ENCODE peak calls at places on chromosomes 11 and 22, in five cellular contexts. One of them, this sample, is unnamed.

GRCh38 chr22:48750826-48751440 is 1076.7 kb downstream of the BRD1 start:
- DNase-seq in mammary epithelial cell: no peak
- DNase-seq in glutamatergic neuron: no peak
- DNase-seq in BJ: no peak
- DNase-seq in lower leg skin: peak
- DNase-seq in this sample: no peak

GRCh38 chr11:110093407-110094297 is 460 bp downstream of the ZC3H12C start:
- DNase-seq in mammary epithelial cell: peak
- DNase-seq in glutamatergic neuron: peak
- DNase-seq in BJ: no peak
- DNase-seq in lower leg skin: peak
- DNase-seq in this sample: no peak

GRCh38 chr11:134276396-134277175 is 407 bp downstream of the GLB1L3 start:
- DNase-seq in mammary epithelial cell: no peak
- DNase-seq in glutamatergic neuron: peak
- DNase-seq in BJ: no peak
- DNase-seq in lower leg skin: no peak
- DNase-seq in this sample: no peak

GRCh38 chr11:74673956-74674355 is 57.3 kb downstream of the CHRDL2 start:
- DNase-seq in mammary epithelial cell: peak
- DNase-seq in glutamatergic neuron: no peak
- DNase-seq in BJ: no peak
- DNase-seq in lower leg skin: no peak
- DNase-seq in this sample: no peak

GRCh38 chr11:10257478-10257877 is 36.5 kb downstream of the SBF2 start:
- DNase-seq in mammary epithelial cell: no peak
- DNase-seq in glutamatergic neuron: no peak
- DNase-seq in BJ: no peak
- DNase-seq in lower leg skin: no peak
- DNase-seq in this sample: no peak

GRCh38 chr22:20803696-20804324 is 29.9 kb downstream of the SERPIND1 start:
- DNase-seq in mammary epithelial cell: no peak
- DNase-seq in glutamatergic neuron: peak
- DNase-seq in BJ: no peak
- DNase-seq in lower leg skin: no peak
- DNase-seq in this sample: peak

GRCh38 chr22:22022977-22023534 is 40.5 kb upstream of the TOP3B start:
- DNase-seq in mammary epithelial cell: no peak
- DNase-seq in glutamatergic neuron: no peak
- DNase-seq in BJ: no peak
- DNase-seq in lower leg skin: no peak
- DNase-seq in this sample: no peak

GRCh38 chr11:83249972-83250593 is 36.1 kb downstream of the CCDC90B start:
- DNase-seq in mammary epithelial cell: peak
- DNase-seq in glutamatergic neuron: no peak
- DNase-seq in BJ: no peak
- DNase-seq in lower leg skin: no peak
- DNase-seq in this sample: peak

GRCh38 chr11:22177186-22177585 is 15.7 kb upstream of the ANO5 start:
- DNase-seq in mammary epithelial cell: no peak
- DNase-seq in glutamatergic neuron: no peak
- DNase-seq in BJ: no peak
- DNase-seq in lower leg skin: no peak
- DNase-seq in this sample: no peak

GRCh38 chr11:128695539-128696221 is 1.8 kb downstream of the FLI1 start:
- DNase-seq in mammary epithelial cell: no peak
- DNase-seq in glutamatergic neuron: no peak
- DNase-seq in BJ: no peak
- DNase-seq in lower leg skin: peak
- DNase-seq in this sample: no peak

GRCh38 chr11:87037450-87038234 is at the start of gene TMEM135:
- DNase-seq in mammary epithelial cell: peak
- DNase-seq in glutamatergic neuron: peak
- DNase-seq in BJ: peak
- DNase-seq in lower leg skin: peak
- DNase-seq in this sample: peak

GRCh38 chr11:13997881-13998280 is 35.4 kb downstream of the SPON1 start:
- DNase-seq in mammary epithelial cell: no peak
- DNase-seq in glutamatergic neuron: no peak
- DNase-seq in BJ: no peak
- DNase-seq in lower leg skin: no peak
- DNase-seq in this sample: no peak

GRCh38 chr11:123505546-123506299 is 75.7 kb downstream of the GRAMD1B start:
- DNase-seq in mammary epithelial cell: no peak
- DNase-seq in glutamatergic neuron: peak
- DNase-seq in BJ: no peak
- DNase-seq in lower leg skin: no peak
- DNase-seq in this sample: no peak

GRCh38 chr22:31099386-31099785 is 8.0 kb downstream of the SELENOM start:
- DNase-seq in mammary epithelial cell: no peak
- DNase-seq in glutamatergic neuron: no peak
- DNase-seq in BJ: no peak
- DNase-seq in lower leg skin: no peak
- DNase-seq in this sample: no peak

GRCh38 chr11:32400670-32401369 is 34.5 kb downstream of the WT1 start:
- DNase-seq in mammary epithelial cell: no peak
- DNase-seq in glutamatergic neuron: no peak
- DNase-seq in BJ: no peak
- DNase-seq in lower leg skin: no peak
- DNase-seq in this sample: no peak

GRCh38 chr22:23178512-23179254 is 1.6 kb upstream of the BCR start:
- DNase-seq in mammary epithelial cell: peak
- DNase-seq in glutamatergic neuron: peak
- DNase-seq in BJ: no peak
- DNase-seq in lower leg skin: peak
- DNase-seq in this sample: peak

GRCh38 chr11:12287374-12288211 is 89.8 kb upstream of the PARVA start:
- DNase-seq in mammary epithelial cell: peak
- DNase-seq in glutamatergic neuron: peak
- DNase-seq in BJ: peak
- DNase-seq in lower leg skin: peak
- DNase-seq in this sample: peak
- TF ChIP-seq CTCF in mammary epithelial cell: peak
- TF ChIP-seq CTCF in glutamatergic neuron: peak
- TF ChIP-seq CTCF in BJ: peak
- TF ChIP-seq CTCF in lower leg skin: no peak
- TF ChIP-seq CTCF in this sample: peak

GRCh38 chr11:846496-847098 is 3.9 kb downstream of the TSPAN4 start:
- DNase-seq in mammary epithelial cell: peak
- DNase-seq in glutamatergic neuron: no peak
- DNase-seq in BJ: no peak
- DNase-seq in lower leg skin: no peak
- DNase-seq in this sample: no peak

GRCh38 chr11:843086-843704 is 543 bp downstream of the TSPAN4 start:
- DNase-seq in mammary epithelial cell: no peak
- DNase-seq in glutamatergic neuron: no peak
- DNase-seq in BJ: no peak
- DNase-seq in lower leg skin: no peak
- DNase-seq in this sample: no peak

GRCh38 chr11:845872-846271 is 3.2 kb downstream of the TSPAN4 start:
- DNase-seq in mammary epithelial cell: no peak
- DNase-seq in glutamatergic neuron: no peak
- DNase-seq in BJ: no peak
- DNase-seq in lower leg skin: no peak
- DNase-seq in this sample: no peak

GRCh38 chr11:843818-844692 is 1.4 kb downstream of the TSPAN4 start:
- DNase-seq in mammary epithelial cell: peak
- DNase-seq in glutamatergic neuron: no peak
- DNase-seq in BJ: peak
- DNase-seq in lower leg skin: peak
- DNase-seq in this sample: peak

GRCh38 chr11:844693-845644 is 2.3 kb downstream of the TSPAN4 start:
- DNase-seq in mammary epithelial cell: no peak
- DNase-seq in glutamatergic neuron: peak
- DNase-seq in BJ: peak
- DNase-seq in lower leg skin: peak
- DNase-seq in this sample: peak
- TF ChIP-seq CTCF in mammary epithelial cell: no peak
- TF ChIP-seq CTCF in glutamatergic neuron: no peak
- TF ChIP-seq CTCF in BJ: no peak
- TF ChIP-seq CTCF in lower leg skin: no peak
- TF ChIP-seq CTCF in this sample: no peak

DNA sequence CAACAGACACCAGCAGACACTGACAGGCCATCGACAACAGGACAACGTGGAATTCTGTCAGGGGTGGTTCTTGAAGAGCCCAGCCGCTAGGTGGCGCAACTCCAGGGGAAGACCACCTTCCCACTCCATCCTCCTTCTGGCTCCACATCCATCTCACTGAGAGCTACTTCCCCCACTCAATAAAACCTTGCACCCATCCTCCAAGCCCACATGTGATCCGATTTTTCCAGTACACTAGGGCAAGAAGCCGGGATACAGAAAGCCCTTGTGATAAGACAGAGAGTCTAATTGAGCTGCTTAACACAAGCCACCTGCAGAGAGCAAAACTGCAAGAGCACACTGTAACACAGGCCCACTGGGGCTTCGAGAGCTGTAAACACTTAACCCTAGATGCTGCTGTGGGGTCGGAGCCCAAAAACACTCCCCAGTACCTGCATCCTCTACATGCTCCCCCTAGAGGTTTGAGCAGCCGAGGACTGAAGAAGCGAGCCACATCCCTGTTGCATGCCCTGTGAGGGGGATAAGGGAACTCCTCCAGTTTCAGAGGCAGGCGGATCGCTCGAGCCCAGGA is 11.5 kb upstream of the RAB39A start:
- DNase-seq in mammary epithelial cell: no peak
- DNase-seq in glutamatergic neuron: peak
- DNase-seq in BJ: no peak
- DNase-seq in lower leg skin: no peak
- DNase-seq in this sample: peak
- TF ChIP-seq CTCF in mammary epithelial cell: peak
- TF ChIP-seq CTCF in glutamatergic neuron: peak
- TF ChIP-seq CTCF in BJ: peak
- TF ChIP-seq CTCF in lower leg skin: no peak
- TF ChIP-seq CTCF in this sample: peak

GRCh38 chr11:96154802-96155520 is 188.0 kb downstream of the MAML2 start:
- DNase-seq in mammary epithelial cell: peak
- DNase-seq in glutamatergic neuron: no peak
- DNase-seq in BJ: no peak
- DNase-seq in lower leg skin: no peak
- DNase-seq in this sample: no peak

GRCh38 chr11:96156379-96156722 is 186.6 kb downstream of the MAML2 start:
- DNase-seq in mammary epithelial cell: no peak
- DNase-seq in glutamatergic neuron: no peak
- DNase-seq in BJ: no peak
- DNase-seq in lower leg skin: no peak
- DNase-seq in this sample: no peak

GRCh38 chr11:96158126-96158525 is 184.9 kb downstream of the MAML2 start:
- DNase-seq in mammary epithelial cell: no peak
- DNase-seq in glutamatergic neuron: no peak
- DNase-seq in BJ: no peak
- DNase-seq in lower leg skin: no peak
- DNase-seq in this sample: no peak

GRCh38 chr11:96157517-96157873 is 185.5 kb downstream of the MAML2 start:
- DNase-seq in mammary epithelial cell: no peak
- DNase-seq in glutamatergic neuron: no peak
- DNase-seq in BJ: no peak
- DNase-seq in lower leg skin: no peak
- DNase-seq in this sample: no peak

DNA sequence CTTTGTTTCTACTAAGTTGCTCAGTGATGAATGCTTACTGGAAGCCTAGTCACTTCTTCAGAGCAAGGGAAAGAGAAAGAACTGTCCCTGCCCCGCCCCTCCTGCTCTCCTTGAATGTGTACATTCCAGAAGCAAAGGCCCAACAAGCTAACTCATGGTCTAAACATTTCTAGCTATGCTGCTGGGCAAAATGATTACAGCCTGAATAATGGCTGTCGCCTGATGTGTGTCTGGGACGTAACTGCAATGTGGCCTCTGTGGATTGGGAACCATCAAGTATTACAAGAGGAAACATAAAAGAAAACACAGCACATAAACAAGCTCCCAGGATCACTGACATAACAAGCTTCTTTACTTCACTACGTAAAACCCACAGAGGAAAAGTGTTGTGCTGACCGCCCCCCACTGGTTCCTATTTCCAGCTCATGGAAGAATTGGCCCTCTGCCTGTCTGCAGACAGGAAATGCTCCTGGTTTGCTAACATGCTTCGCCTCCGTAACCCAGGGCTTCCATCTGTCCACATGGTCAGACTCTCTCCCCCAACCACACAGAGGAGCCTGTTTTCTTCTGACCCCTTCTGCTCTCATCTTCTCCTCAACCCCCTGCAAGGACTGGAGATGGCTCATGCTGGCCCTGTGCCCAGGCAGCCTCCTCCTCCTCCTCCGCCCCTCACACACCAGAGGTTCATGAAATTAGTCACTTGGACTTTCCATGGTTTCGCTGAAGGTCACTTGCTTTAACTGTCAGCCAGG is 187.2 kb downstream of the MAML2 start:
- DNase-seq in mammary epithelial cell: peak
- DNase-seq in glutamatergic neuron: no peak
- DNase-seq in BJ: peak
- DNase-seq in lower leg skin: peak
- DNase-seq in this sample: peak
- TF ChIP-seq CTCF in mammary epithelial cell: no peak
- TF ChIP-seq CTCF in glutamatergic neuron: no peak
- TF ChIP-seq CTCF in BJ: peak
- TF ChIP-seq CTCF in lower leg skin: no peak
- TF ChIP-seq CTCF in this sample: peak

This sample was measured in HFF-Myc.